ENCODE peak calls at places on chromosomes 1 and 21, in four cellular contexts. N, A, J and U are unnamed samples.

GRCh38 chr1:109198043-109198695 is 15.5 kb upstream of the SARS1 start:
- DNase-seq in N (no peak), A (peak; percentile 60), J (peak; percentile 80), U (no peak)

GRCh38 chr1:33255347-33256311 is 663 bp upstream of the ZNF362 start:
- DNase-seq in N (peak; percentile 72), A (peak; percentile 85), J (peak; percentile 28), U (peak; percentile 33)

GRCh38 chr21:14480601-14481000 is 65.5 kb downstream of the SAMSN1 start:
- DNase-seq in N (no peak), A (no peak), J (peak; percentile 45), U (no peak)

GRCh38 chr1:152411144-152411543 is 2.9 kb downstream of the CRNN start:
- DNase-seq in N (no peak), A (no peak), J (no peak), U (no peak)

GRCh38 chr1:114328505-114328904 is 174.8 kb upstream of the SYT6 start:
- DNase-seq in N (no peak), A (no peak), J (no peak), U (no peak)

GRCh38 chr1:170239445-170239844 is 93.7 kb downstream of the NTMT2 start:
- DNase-seq in N (no peak), A (no peak), J (no peak), U (no peak)

GRCh38 chr1:110412576-110412975 is 5.1 kb upstream of the LAMTOR5 start:
- DNase-seq in N (peak; percentile 69), A (peak; percentile 63), J (peak; percentile 53), U (peak; percentile 76)

GRCh38 chr1:120178799-120179419 is 2.6 kb upstream of the SEC22B start:
- DNase-seq in N (no peak), A (no peak), J (no peak), U (no peak)

GRCh38 chr1:119779869-119780356 is 11.2 kb upstream of the HMGCS2 start:
- DNase-seq in N (no peak), A (peak; percentile 3), J (no peak), U (no peak)

GRCh38 chr1:167629681-167630567 is at the start of gene RCSD1:
- DNase-seq in N (no peak), A (no peak), J (no peak), U (peak; percentile 86)

GRCh38 chr1:234125283-234125682 is 220.8 kb downstream of the SLC35F3 start:
- DNase-seq in N (peak; percentile 59), A (peak; percentile 72), J (no peak), U (peak; percentile 59)

GRCh38 chr1:66757740-66758139 is 5.5 kb downstream of the DYNLT5 start:
- DNase-seq in N (no peak), A (no peak), J (no peak), U (no peak)

GRCh38 chr1:18077657-18078215 is 29.9 kb upstream of the IGSF21 start:
- DNase-seq in N (no peak), A (no peak), J (no peak), U (no peak)

GRCh38 chr1:59699227-59699847 is 115.4 kb upstream of the HOOK1 start:
- DNase-seq in N (peak; percentile 48), A (peak; percentile 18), J (peak; percentile 62), U (peak; percentile 75)

GRCh38 chr1:2983319-2983705 is 38.0 kb upstream of the ACTRT2 start:
- DNase-seq in N (no peak), A (no peak), J (no peak), U (no peak)

GRCh38 chr1:119225270-119225669 is 84.8 kb upstream of the WARS2 start:
- DNase-seq in N (no peak), A (no peak), J (no peak), U (no peak)

GRCh38 chr1:225460737-225461532 is 33.1 kb upstream of the LBR start:
- DNase-seq in N (no peak), A (no peak), J (no peak), U (peak; percentile 68)

GRCh38 chr1:154749078-154749760 is 120.9 kb downstream of the KCNN3 start:
- DNase-seq in N (no peak), A (peak; percentile 67), J (peak; percentile 18), U (peak; percentile 68)

GRCh38 chr1:7628273-7628672 is 142.8 kb upstream of the VAMP3 start:
- DNase-seq in N (no peak), A (no peak), J (no peak), U (no peak)

GRCh38 chr1:27603320-27603961 is 503 bp downstream of the AHDC1 start:
- DNase-seq in N (no peak), A (no peak), J (peak; percentile 29), U (peak; percentile 58)

GRCh38 chr21:36589352-36589971 is 109.5 kb upstream of the SIM2 start:
- DNase-seq in N (peak; percentile 15), A (peak; percentile 24), J (peak; percentile 36), U (peak; percentile 53)

GRCh38 chr1:153790282-153790995 is 15.2 kb downstream of the SLC27A3 start:
- DNase-seq in N (no peak), A (no peak), J (peak; percentile 85), U (peak; percentile 72)

GRCh38 chr1:40877681-40878080 is 15.5 kb upstream of the CITED4 start:
- DNase-seq in N (no peak), A (peak; percentile 77), J (peak; percentile 94), U (peak; percentile 79)

GRCh38 chr21:28871388-28872015 is 121.2 kb downstream of the LTN1 start:
- DNase-seq in N (no peak), A (no peak), J (no peak), U (no peak)

GRCh38 chr1:174364996-174365760 is 82.6 kb upstream of the GPR52 start:
- DNase-seq in N (no peak), A (no peak), J (no peak), U (peak; percentile 3)

GRCh38 chr1:182869241-182869666 is 30.1 kb downstream of the DHX9 start:
- DNase-seq in N (no peak), A (peak; percentile 23), J (no peak), U (no peak)

GRCh38 chr1:30679201-30679975 is 44.0 kb downstream of the MATN1 start:
- DNase-seq in N (no peak), A (no peak), J (no peak), U (no peak)

GRCh38 chr1:229102741-229103480 is 168.0 kb upstream of the RAB4A start:
- DNase-seq in N (no peak), A (no peak), J (no peak), U (peak; percentile 29)

GRCh38 chr1:55064861-55065263 is 25.5 kb downstream of the PCSK9 start:
- DNase-seq in N (no peak), A (peak; percentile 42), J (peak; percentile 14), U (no peak)

GRCh38 chr1:12166834-12167492 is at the start of gene TNFRSF1B:
- DNase-seq in N (no peak), A (no peak), J (peak; percentile 71), U (peak; percentile 68)

GRCh38 chr21:35491114-35491513 is 442.0 kb upstream of the RUNX1 start:
- DNase-seq in N (no peak), A (no peak), J (no peak), U (peak; percentile 32)

GRCh38 chr21:33261635-33262034 is 4.5 kb upstream of the IL10RB start:
- DNase-seq in N (no peak), A (no peak), J (no peak), U (peak; percentile 92)

GRCh38 chr1:32345289-32345827 is 9.3 kb upstream of the MARCKSL1 start:
- DNase-seq in N (peak; percentile 75), A (no peak), J (peak; percentile 56), U (no peak)

GRCh38 chr1:2496087-2496622 is 20.1 kb downstream of the PLCH2 start:
- DNase-seq in N (peak; percentile 28), A (no peak), J (no peak), U (no peak)

GRCh38 chr1:206631085-206631509 is 4.2 kb upstream of the DYRK3 start:
- DNase-seq in N (peak; percentile 78), A (peak; percentile 94), J (peak; percentile 83), U (peak; percentile 85)

GRCh38 chr1:87706198-87706597 is 377.5 kb downstream of the LMO4 start:
- DNase-seq in N (no peak), A (no peak), J (no peak), U (no peak)

GRCh38 chr1:15770313-15770962 is 11.8 kb downstream of the FBLIM1 start:
- DNase-seq in N (no peak), A (no peak), J (no peak), U (no peak)
- H3K4me3 ChIP-seq in N (no peak overlapping the region), A (no peak overlapping the region), J (no peak overlapping the region), U (no peak overlapping the region)

GRCh38 chr1:34924759-34925555 is 4.5 kb downstream of the DLGAP3 start:
- DNase-seq in N (peak; percentile 31), A (peak; percentile 38), J (peak; percentile 41), U (peak; percentile 62)
- TF ChIP-seq MYC in N (peak; percentile 78), A (no peak), J (no peak), U (no peak)

GRCh38 chr1:204837440-204838084 is 33.1 kb upstream of the NFASC start:
- DNase-seq in N (peak; percentile 15), A (peak; percentile 45), J (peak; percentile 37), U (peak; percentile 50)
- TF ChIP-seq MAX in N (no peak), A (no peak), J (no peak), U (no peak)

DNA sequence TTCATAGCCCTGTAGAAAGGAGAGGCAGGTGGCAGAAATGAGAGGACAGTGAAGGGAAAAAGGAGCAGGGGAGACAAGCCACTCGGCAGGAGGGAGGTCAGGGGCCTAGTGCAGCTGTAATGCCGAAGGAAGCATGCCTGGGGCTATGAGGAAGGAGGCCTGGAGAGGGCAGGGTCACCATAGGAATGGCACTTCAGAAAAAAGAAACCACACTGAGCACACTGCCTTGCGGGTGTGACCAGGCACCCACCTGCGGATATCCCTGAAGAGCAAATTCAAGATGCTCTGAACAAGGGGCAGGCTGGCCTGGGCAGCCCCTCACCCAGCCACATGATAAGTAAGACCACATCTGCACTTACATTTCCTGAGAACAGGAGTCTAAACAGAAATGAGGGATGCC is 104.7 kb downstream of the JAK1 start:
- DNase-seq in N (peak; percentile 31), A (peak; percentile 28), J (no peak), U (no peak)
- H3K4me3 ChIP-seq in N (no peak overlapping the region), A (no peak overlapping the region), J (no peak overlapping the region), U (no peak overlapping the region)

GRCh38 chr1:10721381-10722321 is 74.8 kb downstream of the CASZ1 start:
- DNase-seq in N (no peak), A (no peak), J (no peak), U (no peak)
- TF ChIP-seq MYC in N (no peak), A (no peak), J (no peak), U (no peak)

GRCh38 chr21:25461730-25462129 is 145.6 kb downstream of the MRPL39 start:
- DNase-seq in N (no peak), A (no peak), J (peak; percentile 92), U (no peak)
- TF ChIP-seq MAX in N (no peak), A (no peak), J (no peak), U (no peak)